ENCODE peak calls at places on chromosome 19, in six cellular contexts. One of them, this sample, is unnamed.

GRCh38 chr19:1312732-1313694 is 27.3 kb downstream of the EFNA2 start:
- DNase-seq in HTR-8/SVneo: peak; percentile 89
- DNase-seq in effector CD4-positive, alpha-beta T cell: no peak
- DNase-seq in amniotic epithelial cell: peak; percentile 53
- DNase-seq in A549: peak; percentile 70
- DNase-seq in globus pallidus: no peak
- DNase-seq in this sample: no peak

GRCh38 chr19:19217110-19217509 is 5.4 kb downstream of the NCAN start:
- DNase-seq in HTR-8/SVneo: no peak
- DNase-seq in effector CD4-positive, alpha-beta T cell: no peak
- DNase-seq in amniotic epithelial cell: peak; percentile 47
- DNase-seq in A549: peak; percentile 78
- DNase-seq in globus pallidus: no peak
- DNase-seq in this sample: no peak

GRCh38 chr19:40705362-40705651 is 11.4 kb downstream of the COQ8B start:
- DNase-seq in HTR-8/SVneo: no peak
- DNase-seq in effector CD4-positive, alpha-beta T cell: no peak
- DNase-seq in amniotic epithelial cell: no peak
- DNase-seq in A549: no peak
- DNase-seq in globus pallidus: no peak
- DNase-seq in this sample: no peak

GRCh38 chr19:55362174-55362989 is 678 bp downstream of the GARIN5B start:
- DNase-seq in HTR-8/SVneo: no peak
- DNase-seq in effector CD4-positive, alpha-beta T cell: no peak
- DNase-seq in amniotic epithelial cell: no peak
- DNase-seq in A549: no peak
- DNase-seq in globus pallidus: no peak
- DNase-seq in this sample: no peak

GRCh38 chr19:35832054-35832453 is 19.4 kb upstream of the PRODH2 start:
- DNase-seq in HTR-8/SVneo: no peak
- DNase-seq in effector CD4-positive, alpha-beta T cell: no peak
- DNase-seq in amniotic epithelial cell: no peak
- DNase-seq in A549: no peak
- DNase-seq in globus pallidus: no peak
- DNase-seq in this sample: no peak

GRCh38 chr19:46080561-46080960 is 39.8 kb upstream of the IGFL4 start:
- DNase-seq in HTR-8/SVneo: peak; percentile 49
- DNase-seq in effector CD4-positive, alpha-beta T cell: no peak
- DNase-seq in amniotic epithelial cell: peak; percentile 95
- DNase-seq in A549: peak; percentile 65
- DNase-seq in globus pallidus: no peak
- DNase-seq in this sample: no peak

GRCh38 chr19:39316627-39317321 is 3.9 kb downstream of the LRFN1 start:
- DNase-seq in HTR-8/SVneo: no peak
- DNase-seq in effector CD4-positive, alpha-beta T cell: no peak
- DNase-seq in amniotic epithelial cell: no peak
- DNase-seq in A549: no peak
- DNase-seq in globus pallidus: no peak
- DNase-seq in this sample: no peak

GRCh38 chr19:30278882-30279254 is 93.3 kb upstream of the ZNF536 start:
- DNase-seq in HTR-8/SVneo: no peak
- DNase-seq in effector CD4-positive, alpha-beta T cell: no peak
- DNase-seq in amniotic epithelial cell: no peak
- DNase-seq in A549: no peak
- DNase-seq in globus pallidus: no peak
- DNase-seq in this sample: no peak

GRCh38 chr19:44452367-44452766 is 4.1 kb upstream of the ZNF229 start:
- DNase-seq in HTR-8/SVneo: no peak
- DNase-seq in effector CD4-positive, alpha-beta T cell: no peak
- DNase-seq in amniotic epithelial cell: no peak
- DNase-seq in A549: no peak
- DNase-seq in globus pallidus: no peak
- DNase-seq in this sample: no peak

GRCh38 chr19:44260695-44261446 is 1.2 kb downstream of the ZNF233 start:
- DNase-seq in HTR-8/SVneo: no peak
- DNase-seq in effector CD4-positive, alpha-beta T cell: no peak
- DNase-seq in amniotic epithelial cell: no peak
- DNase-seq in A549: no peak
- DNase-seq in globus pallidus: no peak
- DNase-seq in this sample: no peak

GRCh38 chr19:35033067-35034004 is 3.1 kb downstream of the SCN1B start:
- DNase-seq in HTR-8/SVneo: no peak
- DNase-seq in effector CD4-positive, alpha-beta T cell: no peak
- DNase-seq in amniotic epithelial cell: no peak
- DNase-seq in A549: no peak
- DNase-seq in globus pallidus: no peak
- DNase-seq in this sample: peak; percentile 79

GRCh38 chr19:45506246-45506990 is 861 bp upstream of the VASP start:
- DNase-seq in HTR-8/SVneo: peak; percentile 91
- DNase-seq in effector CD4-positive, alpha-beta T cell: peak; percentile 98
- DNase-seq in amniotic epithelial cell: peak; percentile 88
- DNase-seq in A549: peak; percentile 98
- DNase-seq in globus pallidus: peak; percentile 86
- DNase-seq in this sample: peak; percentile 90

GRCh38 chr19:35168261-35168660 is 13.7 kb downstream of the FXYD5 start:
- DNase-seq in HTR-8/SVneo: no peak
- DNase-seq in effector CD4-positive, alpha-beta T cell: no peak
- DNase-seq in amniotic epithelial cell: no peak
- DNase-seq in A549: no peak
- DNase-seq in globus pallidus: no peak
- DNase-seq in this sample: no peak

GRCh38 chr19:45670670-45671453 is 2.8 kb downstream of the GIPR start:
- DNase-seq in HTR-8/SVneo: no peak
- DNase-seq in effector CD4-positive, alpha-beta T cell: no peak
- DNase-seq in amniotic epithelial cell: peak; percentile 82
- DNase-seq in A549: peak; percentile 97
- DNase-seq in globus pallidus: peak; percentile 84
- DNase-seq in this sample: peak; percentile 33

GRCh38 chr19:31220540-31220939 is 128.7 kb downstream of the TSHZ3 start:
- DNase-seq in HTR-8/SVneo: no peak
- DNase-seq in effector CD4-positive, alpha-beta T cell: no peak
- DNase-seq in amniotic epithelial cell: no peak
- DNase-seq in A549: peak; percentile 42
- DNase-seq in globus pallidus: peak; percentile 7
- DNase-seq in this sample: no peak

GRCh38 chr19:37964109-37964508 is 57.1 kb downstream of the SIPA1L3 start:
- DNase-seq in HTR-8/SVneo: no peak
- DNase-seq in effector CD4-positive, alpha-beta T cell: no peak
- DNase-seq in amniotic epithelial cell: no peak
- DNase-seq in A549: no peak
- DNase-seq in globus pallidus: no peak
- DNase-seq in this sample: no peak

GRCh38 chr19:3045885-3046603 is 16.3 kb downstream of the TLE5 start:
- DNase-seq in HTR-8/SVneo: no peak
- DNase-seq in effector CD4-positive, alpha-beta T cell: no peak
- DNase-seq in amniotic epithelial cell: no peak
- DNase-seq in A549: no peak
- DNase-seq in globus pallidus: no peak
- DNase-seq in this sample: peak; percentile 45

GRCh38 chr19:2077833-2078619 is 18.1 kb downstream of the MOB3A start:
- DNase-seq in HTR-8/SVneo: no peak
- DNase-seq in effector CD4-positive, alpha-beta T cell: no peak
- DNase-seq in amniotic epithelial cell: no peak
- DNase-seq in A549: no peak
- DNase-seq in globus pallidus: no peak
- DNase-seq in this sample: no peak

GRCh38 chr19:35266149-35266903 is 2.4 kb upstream of the USF2 start:
- DNase-seq in HTR-8/SVneo: no peak
- DNase-seq in effector CD4-positive, alpha-beta T cell: no peak
- DNase-seq in amniotic epithelial cell: no peak
- DNase-seq in A549: no peak
- DNase-seq in globus pallidus: no peak
- DNase-seq in this sample: no peak

This sample was measured in G401.